ENCODE peak calls at places on chromosomes 2 and 18, in ten cellular contexts. One of them, this sample, is unnamed. For H3K36me3, the result is how much of the 10 kb centered on the place peaks cover.

GRCh38 chr2:85861180-85861579 is 27.6 kb downstream of the ST3GAL5 start:
- DNase-seq in keratinocyte: no peak
- DNase-seq in cardiac muscle cell: no peak
- DNase-seq in OCI-LY7: no peak
- DNase-seq in PC-3: no peak
- DNase-seq in psoas muscle: no peak
- DNase-seq in fibroblast of lung: peak
- DNase-seq in GM23338: no peak
- DNase-seq in IMR-90: no peak
- DNase-seq in HepG2: no peak
- DNase-seq in this sample: no peak

GRCh38 chr2:224579411-224579810 is 5.8 kb downstream of the CUL3 start:
- DNase-seq in keratinocyte: no peak
- DNase-seq in HepG2: no peak
- DNase-seq in PC-3: peak
- DNase-seq in OCI-LY7: no peak
- DNase-seq in fibroblast of lung: peak
- DNase-seq in GM23338: no peak
- DNase-seq in psoas muscle: no peak
- DNase-seq in cardiac muscle cell: peak
- DNase-seq in IMR-90: peak
- DNase-seq in this sample: no peak

GRCh38 chr18:35572644-35573043 is 8.9 kb upstream of the GALNT1 start:
- DNase-seq in IMR-90: peak
- DNase-seq in cardiac muscle cell: no peak
- DNase-seq in OCI-LY7: no peak
- DNase-seq in psoas muscle: peak
- DNase-seq in HepG2: no peak
- DNase-seq in keratinocyte: no peak
- DNase-seq in GM23338: no peak
- DNase-seq in fibroblast of lung: peak
- DNase-seq in PC-3: no peak
- DNase-seq in this sample: no peak

GRCh38 chr18:50961974-50962373 is 5.9 kb upstream of the ELAC1 start:
- DNase-seq in cardiac muscle cell: no peak
- DNase-seq in fibroblast of lung: no peak
- DNase-seq in OCI-LY7: no peak
- DNase-seq in GM23338: no peak
- DNase-seq in keratinocyte: no peak
- DNase-seq in IMR-90: no peak
- DNase-seq in psoas muscle: no peak
- DNase-seq in PC-3: no peak
- DNase-seq in HepG2: no peak
- DNase-seq in this sample: no peak

GRCh38 chr2:96305979-96306308 is 598 bp upstream of the SNRNP200 start:
- DNase-seq in OCI-LY7: peak
- DNase-seq in GM23338: peak
- DNase-seq in cardiac muscle cell: no peak
- DNase-seq in keratinocyte: no peak
- DNase-seq in psoas muscle: no peak
- DNase-seq in HepG2: no peak
- DNase-seq in PC-3: no peak
- DNase-seq in IMR-90: no peak
- DNase-seq in fibroblast of lung: no peak
- DNase-seq in this sample: no peak

GRCh38 chr2:159936471-159936870 is 125.9 kb downstream of the PLA2R1 start:
- DNase-seq in PC-3: no peak
- DNase-seq in HepG2: no peak
- DNase-seq in GM23338: peak
- DNase-seq in OCI-LY7: peak
- DNase-seq in fibroblast of lung: no peak
- DNase-seq in IMR-90: no peak
- DNase-seq in cardiac muscle cell: no peak
- DNase-seq in psoas muscle: no peak
- DNase-seq in keratinocyte: no peak
- DNase-seq in this sample: no peak

GRCh38 chr2:45330113-45330512 is 281.0 kb downstream of the SRBD1 start:
- DNase-seq in IMR-90: no peak
- DNase-seq in GM23338: no peak
- DNase-seq in fibroblast of lung: peak
- DNase-seq in keratinocyte: no peak
- DNase-seq in cardiac muscle cell: peak
- DNase-seq in OCI-LY7: no peak
- DNase-seq in PC-3: no peak
- DNase-seq in psoas muscle: no peak
- DNase-seq in HepG2: no peak
- DNase-seq in this sample: no peak

GRCh38 chr18:44725300-44726096 is 44.8 kb downstream of the SETBP1 start:
- DNase-seq in PC-3: peak
- DNase-seq in cardiac muscle cell: no peak
- DNase-seq in IMR-90: peak
- DNase-seq in GM23338: no peak
- DNase-seq in HepG2: no peak
- DNase-seq in fibroblast of lung: peak
- DNase-seq in keratinocyte: no peak
- DNase-seq in psoas muscle: peak
- DNase-seq in OCI-LY7: peak
- DNase-seq in this sample: no peak

DNA sequence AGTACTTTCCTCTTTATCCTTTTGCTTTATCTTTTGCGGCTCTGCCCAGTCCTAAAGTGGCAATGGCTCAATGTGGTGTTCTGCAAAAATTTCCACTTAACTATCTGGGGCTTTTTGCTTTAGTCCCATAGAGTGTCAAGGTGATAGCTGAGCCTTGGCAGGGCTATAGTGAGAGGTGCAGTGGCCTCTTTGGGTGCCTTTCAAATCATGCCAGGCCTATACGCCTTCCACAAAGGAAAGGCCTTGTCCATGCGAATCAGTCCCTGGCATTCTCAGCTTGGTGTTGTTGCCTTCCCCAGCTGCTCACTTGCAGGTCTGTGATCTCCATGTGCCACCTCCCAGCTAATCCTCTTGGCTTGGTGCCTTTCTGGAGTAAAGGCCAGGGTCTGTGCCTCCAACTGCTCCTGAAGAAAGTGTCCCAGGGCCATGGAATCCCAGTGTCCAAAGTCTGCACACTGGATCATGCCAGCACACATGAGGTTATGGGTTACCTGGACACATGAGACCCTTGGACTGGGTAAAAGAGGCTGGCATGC is 26.6 kb downstream of the PAX8 start:
- DNase-seq in cardiac muscle cell: no peak
- DNase-seq in OCI-LY7: no peak
- DNase-seq in fibroblast of lung: no peak
- DNase-seq in PC-3: no peak
- DNase-seq in keratinocyte: no peak
- DNase-seq in psoas muscle: no peak
- DNase-seq in IMR-90: no peak
- DNase-seq in GM23338: no peak
- DNase-seq in HepG2: no peak
- DNase-seq in this sample: no peak
- H3K4me3 ChIP-seq in cardiac muscle cell: no peak
- H3K4me3 ChIP-seq in OCI-LY7: no peak
- H3K4me3 ChIP-seq in fibroblast of lung: no peak
- H3K4me3 ChIP-seq in PC-3: no peak
- H3K4me3 ChIP-seq in keratinocyte: no peak
- H3K4me3 ChIP-seq in psoas muscle: no peak
- H3K4me3 ChIP-seq in IMR-90: no peak
- H3K4me3 ChIP-seq in GM23338: no peak
- H3K4me3 ChIP-seq in HepG2: no peak
- H3K4me3 ChIP-seq in this sample: no peak

DNA sequence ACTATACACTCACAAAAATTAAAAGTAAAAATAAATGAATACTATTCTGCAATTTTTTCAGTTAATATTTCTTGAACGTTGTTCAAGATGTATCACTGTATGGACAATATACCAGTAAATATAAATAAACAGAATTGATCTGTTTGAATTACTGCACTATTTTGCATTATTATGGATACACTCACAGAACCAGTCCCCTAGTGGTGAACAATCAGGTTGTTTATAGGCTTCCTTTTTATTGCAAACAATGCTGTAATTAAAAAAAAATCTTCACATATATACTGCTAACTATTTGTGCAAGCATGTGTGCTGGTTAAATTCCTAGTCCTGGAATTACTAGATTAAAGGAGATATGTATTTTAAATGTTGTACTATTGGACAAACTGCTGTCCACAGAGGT is 306.0 kb downstream of the FBXO15 start:
- DNase-seq in OCI-LY7: no peak
- DNase-seq in IMR-90: no peak
- DNase-seq in fibroblast of lung: no peak
- DNase-seq in HepG2: no peak
- DNase-seq in keratinocyte: no peak
- DNase-seq in psoas muscle: no peak
- DNase-seq in GM23338: no peak
- DNase-seq in PC-3: peak
- DNase-seq in cardiac muscle cell: no peak
- DNase-seq in this sample: no peak
- TF ChIP-seq CTCF in OCI-LY7: peak
- TF ChIP-seq CTCF in IMR-90: peak
- TF ChIP-seq CTCF in fibroblast of lung: peak
- TF ChIP-seq CTCF in HepG2: no peak
- TF ChIP-seq CTCF in keratinocyte: no peak
- TF ChIP-seq CTCF in psoas muscle: no peak
- TF ChIP-seq CTCF in GM23338: peak
- TF ChIP-seq CTCF in PC-3: peak
- TF ChIP-seq CTCF in cardiac muscle cell: peak
- TF ChIP-seq CTCF in this sample: peak

GRCh38 chr2:65311049-65311448 is 83.4 kb downstream of the ACTR2 start:
- DNase-seq in HepG2: no peak
- DNase-seq in fibroblast of lung: no peak
- DNase-seq in cardiac muscle cell: no peak
- DNase-seq in PC-3: no peak
- DNase-seq in keratinocyte: no peak
- DNase-seq in psoas muscle: no peak
- DNase-seq in OCI-LY7: no peak
- DNase-seq in GM23338: no peak
- DNase-seq in IMR-90: no peak
- DNase-seq in this sample: no peak

GRCh38 chr2:65315042-65315441 is 87.4 kb downstream of the ACTR2 start:
- DNase-seq in keratinocyte: no peak
- DNase-seq in IMR-90: peak
- DNase-seq in OCI-LY7: no peak
- DNase-seq in GM23338: no peak
- DNase-seq in HepG2: no peak
- DNase-seq in psoas muscle: no peak
- DNase-seq in PC-3: peak
- DNase-seq in cardiac muscle cell: no peak
- DNase-seq in fibroblast of lung: no peak
- DNase-seq in this sample: no peak

GRCh38 chr2:65311596-65311995 is 84.0 kb downstream of the ACTR2 start:
- DNase-seq in IMR-90: no peak
- DNase-seq in psoas muscle: no peak
- DNase-seq in keratinocyte: no peak
- DNase-seq in PC-3: no peak
- DNase-seq in fibroblast of lung: no peak
- DNase-seq in HepG2: no peak
- DNase-seq in GM23338: no peak
- DNase-seq in OCI-LY7: no peak
- DNase-seq in cardiac muscle cell: no peak
- DNase-seq in this sample: no peak

GRCh38 chr2:65313954-65314256 is 86.3 kb downstream of the ACTR2 start:
- DNase-seq in cardiac muscle cell: no peak
- DNase-seq in IMR-90: no peak
- DNase-seq in PC-3: no peak
- DNase-seq in psoas muscle: no peak
- DNase-seq in HepG2: no peak
- DNase-seq in fibroblast of lung: no peak
- DNase-seq in GM23338: no peak
- DNase-seq in keratinocyte: no peak
- DNase-seq in OCI-LY7: no peak
- DNase-seq in this sample: no peak

GRCh38 chr2:65313126-65313953 is 85.7 kb downstream of the ACTR2 start:
- DNase-seq in OCI-LY7: no peak
- DNase-seq in fibroblast of lung: no peak
- DNase-seq in HepG2: no peak
- DNase-seq in GM23338: no peak
- DNase-seq in PC-3: no peak
- DNase-seq in psoas muscle: no peak
- DNase-seq in IMR-90: no peak
- DNase-seq in keratinocyte: no peak
- DNase-seq in cardiac muscle cell: no peak
- DNase-seq in this sample: no peak
- H3K36me3 ChIP-seq in OCI-LY7: half or more
- H3K36me3 ChIP-seq in fibroblast of lung: under half
- H3K36me3 ChIP-seq in HepG2: under half
- H3K36me3 ChIP-seq in GM23338: under half
- H3K36me3 ChIP-seq in PC-3: under half
- H3K36me3 ChIP-seq in psoas muscle: under half
- H3K36me3 ChIP-seq in IMR-90: under half
- H3K36me3 ChIP-seq in keratinocyte: under half
- H3K36me3 ChIP-seq in cardiac muscle cell: under half
- H3K36me3 ChIP-seq in this sample: under half

GRCh38 chr18:52339891-52340371 is at the start of gene DCC:
- DNase-seq in PC-3: peak
- DNase-seq in psoas muscle: no peak
- DNase-seq in OCI-LY7: no peak
- DNase-seq in fibroblast of lung: peak
- DNase-seq in IMR-90: peak
- DNase-seq in keratinocyte: no peak
- DNase-seq in GM23338: peak
- DNase-seq in cardiac muscle cell: peak
- DNase-seq in HepG2: peak
- DNase-seq in this sample: no peak

GRCh38 chr18:52340466-52341378 is 725 bp downstream of the DCC start:
- DNase-seq in IMR-90: no peak
- DNase-seq in HepG2: no peak
- DNase-seq in keratinocyte: no peak
- DNase-seq in cardiac muscle cell: no peak
- DNase-seq in PC-3: no peak
- DNase-seq in GM23338: peak
- DNase-seq in psoas muscle: no peak
- DNase-seq in fibroblast of lung: peak
- DNase-seq in OCI-LY7: no peak
- DNase-seq in this sample: no peak

GRCh38 chr18:52343731-52344340 is 3.8 kb downstream of the DCC start:
- DNase-seq in GM23338: no peak
- DNase-seq in HepG2: no peak
- DNase-seq in OCI-LY7: no peak
- DNase-seq in psoas muscle: no peak
- DNase-seq in keratinocyte: no peak
- DNase-seq in IMR-90: no peak
- DNase-seq in PC-3: no peak
- DNase-seq in cardiac muscle cell: no peak
- DNase-seq in fibroblast of lung: no peak
- DNase-seq in this sample: no peak

GRCh38 chr18:52343138-52343537 is 3.1 kb downstream of the DCC start:
- DNase-seq in cardiac muscle cell: peak
- DNase-seq in psoas muscle: no peak
- DNase-seq in OCI-LY7: no peak
- DNase-seq in HepG2: no peak
- DNase-seq in IMR-90: peak
- DNase-seq in keratinocyte: no peak
- DNase-seq in GM23338: peak
- DNase-seq in PC-3: peak
- DNase-seq in fibroblast of lung: peak
- DNase-seq in this sample: no peak

DNA sequence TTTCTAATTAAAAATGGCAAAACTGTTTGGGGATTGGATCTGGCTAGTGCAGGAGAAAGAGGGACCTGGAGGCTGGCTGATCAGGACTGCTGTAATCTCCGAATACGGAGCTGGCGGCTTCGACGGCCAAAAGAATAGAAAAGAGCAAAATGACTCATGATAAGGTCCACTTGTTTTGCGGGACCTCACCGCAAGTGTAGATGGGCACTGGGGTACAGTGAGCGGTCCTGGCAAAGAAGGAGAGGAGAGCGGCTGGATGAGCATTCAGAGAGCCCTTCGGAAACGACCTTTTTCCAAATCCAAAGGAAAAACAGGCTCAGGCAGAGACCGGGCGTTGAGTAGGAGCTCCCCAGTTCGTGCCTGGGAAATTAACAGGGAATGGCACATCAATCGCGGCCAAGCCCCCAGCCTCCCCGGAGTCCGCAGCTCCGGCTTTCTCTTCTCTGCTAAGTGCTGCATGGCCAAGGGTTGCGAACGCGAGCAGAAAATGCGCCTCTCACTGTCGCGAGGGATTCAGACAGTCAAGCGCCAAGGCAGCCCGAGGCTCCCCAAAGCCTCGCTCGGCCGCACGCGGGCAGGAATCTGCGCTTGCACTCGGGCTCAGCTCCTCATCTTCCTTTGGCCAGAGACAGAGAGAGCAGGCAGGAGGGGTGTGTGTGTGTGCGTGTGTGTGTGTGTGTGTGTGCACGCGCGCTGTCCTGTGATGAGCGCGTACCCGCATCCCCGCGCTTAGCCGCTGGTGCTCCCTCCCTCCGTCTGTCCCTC is 1.8 kb downstream of the DCC start:
- DNase-seq in fibroblast of lung: peak
- DNase-seq in cardiac muscle cell: peak
- DNase-seq in keratinocyte: no peak
- DNase-seq in GM23338: peak
- DNase-seq in HepG2: no peak
- DNase-seq in psoas muscle: peak
- DNase-seq in IMR-90: no peak
- DNase-seq in OCI-LY7: no peak
- DNase-seq in PC-3: no peak
- DNase-seq in this sample: no peak
- H3K4me3 ChIP-seq in fibroblast of lung: peak
- H3K4me3 ChIP-seq in cardiac muscle cell: peak
- H3K4me3 ChIP-seq in keratinocyte: no peak
- H3K4me3 ChIP-seq in GM23338: peak
- H3K4me3 ChIP-seq in HepG2: no peak
- H3K4me3 ChIP-seq in psoas muscle: no peak
- H3K4me3 ChIP-seq in IMR-90: no peak
- H3K4me3 ChIP-seq in OCI-LY7: no peak
- H3K4me3 ChIP-seq in PC-3: no peak
- H3K4me3 ChIP-seq in this sample: no peak